ENCODE peak calls at places on chromosomes 16 and 17, in nine cellular contexts. G, T, E, L, F, W, H, P and U are unnamed samples. For H3K36me3, the result is how much of the 10 kb centered on the place peaks cover.

GRCh38 chr16:13684819-13685218 is 235.1 kb upstream of the ERCC4 start:
- DNase-seq in G (no peak), T (no peak), E (no peak), L (no peak), F (no peak), W (no peak), H (no peak), P (no peak), U (no peak)

GRCh38 chr17:50728112-50728429 is 8.7 kb downstream of the LUC7L3 start:
- DNase-seq in G (no peak), T (no peak), E (no peak), L (no peak), F (no peak), W (no peak), H (no peak), P (no peak), U (no peak)

GRCh38 chr17:43020789-43021738 is 1.1 kb downstream of the VAT1 start:
- DNase-seq in G (peak), T (peak), E (peak), L (peak), F (peak), W (peak), H (peak), P (peak), U (peak)

GRCh38 chr17:30336369-30337171 is 2.7 kb upstream of the TMIGD1 start:
- DNase-seq in G (no peak), T (peak), E (peak), L (peak), F (no peak), W (peak), H (peak), P (peak), U (peak)

GRCh38 chr17:31309525-31309924 is 4.3 kb downstream of the EVI2B start:
- DNase-seq in G (no peak), T (no peak), E (no peak), L (no peak), F (no peak), W (no peak), H (no peak), P (no peak), U (no peak)

GRCh38 chr17:75753514-75754377 is 11.2 kb downstream of the GALK1 start:
- DNase-seq in G (peak), T (peak), E (peak), L (no peak), F (peak), W (peak), H (no peak), P (peak), U (peak)

GRCh38 chr16:66266436-66267286 is 99.8 kb upstream of the CDH5 start:
- DNase-seq in G (peak), T (no peak), E (peak), L (no peak), F (no peak), W (peak), H (peak), P (peak), U (peak)

GRCh38 chr17:30808785-30809286 is 15.7 kb downstream of the CRLF3 start:
- DNase-seq in G (no peak), T (no peak), E (no peak), L (peak), F (no peak), W (no peak), H (peak), P (no peak), U (no peak)

GRCh38 chr17:68491381-68491849 is 20.8 kb upstream of the PRKAR1A start:
- DNase-seq in G (no peak), T (no peak), E (no peak), L (no peak), F (no peak), W (no peak), H (no peak), P (no peak), U (no peak)

GRCh38 chr17:969767-970387 is 9.7 kb downstream of the NXN start:
- DNase-seq in G (no peak), T (no peak), E (no peak), L (no peak), F (peak), W (no peak), H (no peak), P (no peak), U (no peak)

GRCh38 chr17:74466111-74466784 is at the start of gene CD300A:
- DNase-seq in G (peak), T (no peak), E (no peak), L (no peak), F (peak), W (peak), H (peak), P (no peak), U (peak)

GRCh38 chr17:74380086-74380958 is 13.0 kb downstream of the GPR142 start:
- DNase-seq in G (peak), T (no peak), E (peak), L (no peak), F (no peak), W (peak), H (no peak), P (no peak), U (no peak)

GRCh38 chr16:11639925-11640899 is 28.0 kb upstream of the SNN start:
- DNase-seq in G (peak), T (no peak), E (peak), L (peak), F (peak), W (peak), H (peak), P (peak), U (peak)

GRCh38 chr17:48068491-48068961 is 20.4 kb downstream of the NFE2L1 start:
- DNase-seq in G (no peak), T (no peak), E (no peak), L (no peak), F (no peak), W (peak), H (no peak), P (peak), U (no peak)

GRCh38 chr17:82095777-82096708 is 2.0 kb downstream of the FASN start:
- DNase-seq in G (peak), T (no peak), E (no peak), L (no peak), F (peak), W (no peak), H (no peak), P (no peak), U (no peak)
- H3K27ac ChIP-seq in G (no peak), T (no peak), E (no peak), L (no peak), F (no peak), W (peak), H (no peak), P (no peak), U (no peak)

DNA sequence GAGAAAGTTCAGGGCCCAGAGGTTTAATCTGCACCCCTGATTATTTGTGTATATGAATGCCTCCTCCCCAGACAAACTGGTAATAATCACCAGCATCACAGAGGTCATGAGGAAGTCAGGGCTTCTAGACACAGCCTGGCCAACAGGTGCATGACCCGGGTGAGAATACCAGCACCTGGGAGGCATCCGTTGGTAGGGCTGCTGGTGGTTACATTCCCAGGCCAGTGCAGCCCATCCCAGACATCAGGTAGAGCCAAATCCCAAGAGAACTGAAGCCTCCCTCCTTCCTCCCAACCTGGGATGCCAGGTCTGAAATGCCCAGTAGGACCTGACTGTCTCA is 7.2 kb downstream of the TBX2 start:
- DNase-seq in G (no peak), T (no peak), E (no peak), L (no peak), F (peak), W (no peak), H (no peak), P (no peak), U (no peak)
- TF ChIP-seq CTCF in G (no peak), T (no peak), E (no peak), L (no peak), F (no peak), W (no peak), H (no peak), P (no peak), U (no peak)

DNA sequence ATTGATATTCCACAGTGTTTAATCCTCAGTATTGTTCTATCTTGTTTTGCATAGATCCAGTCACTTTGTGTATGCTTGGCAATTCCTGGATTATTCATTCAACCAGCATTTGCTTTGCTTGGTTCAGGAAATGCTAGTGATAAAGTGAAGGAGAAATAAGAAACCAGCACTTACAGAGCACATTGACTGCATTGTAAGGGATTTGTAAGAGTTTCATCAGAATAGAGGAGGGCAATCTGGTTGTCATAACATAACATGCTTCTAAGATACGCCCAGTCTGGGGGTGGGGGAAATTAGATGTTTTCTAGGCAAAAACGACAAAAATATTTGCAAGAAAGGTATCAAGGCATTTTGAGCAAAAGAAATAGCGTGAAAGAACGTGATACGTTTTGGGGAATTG is 40.4 kb downstream of the TNRC6A start:
- DNase-seq in G (no peak), T (no peak), E (peak), L (no peak), F (no peak), W (no peak), H (no peak), P (peak), U (no peak)
- H3K36me3 ChIP-seq in G (under half), T (under half), E (under half), L (under half), F (under half), W (under half), H (under half), P (under half), U (under half)

GRCh38 chr17:63621684-63622570 is at the start of gene MAP3K3:
- DNase-seq in G (peak), T (peak), E (peak), L (peak), F (peak), W (peak), H (peak), P (peak), U (peak)
- H3K27ac ChIP-seq in G (peak), T (peak), E (peak), L (peak), F (peak), W (peak), H (peak), P (peak), U (peak)

DNA sequence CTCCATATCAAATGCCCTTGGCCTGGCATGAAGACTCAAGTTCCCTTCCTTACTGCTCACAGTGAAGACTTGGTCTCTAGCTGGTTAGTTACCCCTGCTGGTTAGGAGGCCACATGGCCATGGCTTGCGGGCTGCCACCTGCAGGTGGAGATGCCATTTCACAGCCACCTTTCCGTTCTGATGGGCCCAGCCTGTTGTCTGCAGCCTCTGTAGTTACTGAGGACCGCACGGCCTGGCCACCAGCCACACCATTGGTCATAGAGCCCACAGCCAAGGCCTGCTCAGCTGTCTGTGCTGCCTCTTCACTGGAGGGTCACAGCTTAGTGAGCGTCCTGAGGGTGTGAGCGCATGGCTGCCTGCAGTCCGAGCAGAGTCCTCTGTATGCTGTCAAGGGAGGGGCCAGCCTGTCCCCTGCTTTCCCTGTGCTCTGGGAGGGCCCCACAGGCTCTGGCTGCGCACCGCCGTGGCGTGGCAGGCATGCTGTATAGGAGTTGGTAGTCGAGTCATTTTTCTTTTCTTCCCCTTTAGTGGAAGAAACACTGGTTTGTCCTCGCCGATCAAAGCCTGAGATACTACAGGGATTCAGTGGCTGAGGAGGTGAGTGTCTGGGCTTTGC is 59.2 kb downstream of the PLD6 start:
- DNase-seq in G (peak), T (no peak), E (no peak), L (no peak), F (no peak), W (peak), H (no peak), P (no peak), U (peak)
- TF ChIP-seq CTCF in G (peak), T (no peak), E (no peak), L (no peak), F (no peak), W (peak), H (no peak), P (peak), U (peak)

DNA sequence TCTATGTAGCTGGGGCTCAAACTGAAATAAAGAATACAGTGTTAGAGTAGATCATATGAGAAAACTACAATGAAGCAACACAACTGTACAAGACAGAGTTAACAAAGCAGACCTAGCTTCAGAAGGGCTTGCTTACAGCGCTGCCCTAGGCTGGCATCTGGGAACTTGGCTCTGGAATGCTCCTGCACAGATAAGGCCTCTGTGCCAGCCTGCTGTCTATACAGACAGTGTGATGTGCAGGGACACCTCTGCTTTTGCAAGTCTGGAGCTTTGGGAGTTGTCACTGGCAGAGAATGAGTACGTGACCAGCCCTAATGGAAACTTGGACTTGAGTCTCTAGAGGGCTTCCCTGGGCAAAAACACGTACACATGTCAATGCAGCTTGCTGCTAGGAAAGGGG is 32.1 kb upstream of the SLC38A8 start:
- DNase-seq in G (no peak), T (no peak), E (no peak), L (no peak), F (no peak), W (no peak), H (no peak), P (no peak), U (peak)
- H3K36me3 ChIP-seq in G (under half), T (under half), E (under half), L (under half), F (under half), W (under half), H (half or more), P (under half), U (under half)

DNA sequence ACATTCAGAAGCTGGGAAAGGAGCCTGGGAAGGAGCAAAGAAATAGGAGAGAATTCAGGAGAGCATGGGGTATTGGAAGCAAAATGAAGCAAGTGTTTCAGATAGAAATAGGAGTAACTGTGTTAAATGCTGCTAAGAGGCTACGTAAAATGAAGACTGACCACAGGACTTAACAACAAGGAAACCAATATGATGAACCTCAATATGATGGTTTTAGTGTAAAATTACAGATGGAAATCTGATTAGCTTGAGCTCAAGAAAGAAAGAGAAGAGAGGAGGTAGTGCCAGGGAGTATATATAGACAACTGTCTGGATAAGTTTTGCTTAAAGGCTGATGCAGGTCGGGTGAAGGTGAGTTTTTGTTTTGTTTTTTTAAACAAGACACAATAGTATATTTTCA is 92.2 kb downstream of the HELZ start:
- DNase-seq in G (no peak), T (no peak), E (no peak), L (no peak), F (no peak), W (no peak), H (no peak), P (no peak), U (no peak)
- H3K27ac ChIP-seq in G (no peak), T (no peak), E (no peak), L (no peak), F (no peak), W (no peak), H (no peak), P (no peak), U (no peak)